ENCODE peak calls at places on chromosomes 5 and 9, in four cellular contexts. L is uterus, I is sigmoid colon, M is right lobe of liver. J is an unnamed sample.

GRCh38 chr9:114869845-114870244 is 60.5 kb downstream of the TNFSF8 start:
- DNase-seq in M (no peak), L (no peak), I (no peak), J (no peak)

GRCh38 chr5:177600458-177601018 is 606 bp downstream of the B4GALT7 start:
- DNase-seq in L (no peak), M (peak; percentile 37), I (no peak), J (no peak)

GRCh38 chr5:159051431-159052281 is 48.1 kb downstream of the EBF1 start:
- DNase-seq in I (peak; percentile 68), M (peak; percentile 52), L (peak; percentile 56), J (no peak)

GRCh38 chr5:124583469-124584350 is 162.7 kb downstream of the ZNF608 start:
- DNase-seq in M (no peak), L (no peak), I (no peak), J (no peak)

GRCh38 chr5:31706186-31706585 is 67.3 kb downstream of the PDZD2 start:
- DNase-seq in M (no peak), I (no peak), L (no peak), J (no peak)

GRCh38 chr9:95313010-95313498 is 4.5 kb downstream of the FANCC start:
- DNase-seq in M (peak; percentile 86), L (peak; percentile 18), I (peak; percentile 73), J (no peak)

GRCh38 chr9:21455320-21455719 is 15.1 kb downstream of the IFNA1 start:
- DNase-seq in M (no peak), I (no peak), L (no peak), J (no peak)

GRCh38 chr5:133201310-133201709 is 149.5 kb downstream of the HSPA4 start:
- DNase-seq in M (no peak), L (no peak), I (no peak), J (no peak)

GRCh38 chr5:108747111-108748009 is at the start of gene FER:
- DNase-seq in L (peak; percentile 56), M (no peak), I (no peak), J (no peak)

GRCh38 chr5:62653001-62653863 is 74.6 kb downstream of the LRRC70 start:
- DNase-seq in I (no peak), M (no peak), L (no peak), J (no peak)

GRCh38 chr5:32325616-32326015 is 12.9 kb upstream of the MTMR12 start:
- DNase-seq in L (no peak), I (no peak), M (no peak), J (no peak)

GRCh38 chr9:130072515-130073235 is 19.0 kb downstream of the GPR107 start:
- DNase-seq in L (no peak), I (no peak), M (no peak), J (no peak)

GRCh38 chr5:141969783-141970741 is 1.2 kb downstream of the RNF14 start:
- DNase-seq in L (no peak), M (no peak), I (no peak), J (no peak)

GRCh38 chr5:98483301-98483700 is 290.2 kb upstream of the RGMB start:
- DNase-seq in L (no peak), I (no peak), M (no peak), J (no peak)

GRCh38 chr5:61496406-61497307 is 164.6 kb downstream of the ZSWIM6 start:
- DNase-seq in L (no peak), M (no peak), I (no peak), J (no peak)

GRCh38 chr9:134835987-134836386 is 44.6 kb upstream of the FCN2 start:
- DNase-seq in L (no peak), I (no peak), M (no peak), J (no peak)

GRCh38 chr9:112945620-112946208 is 55.0 kb upstream of the SLC46A2 start:
- DNase-seq in L (no peak), I (no peak), M (no peak), J (no peak)

GRCh38 chr5:124468671-124469411 is 277.6 kb downstream of the ZNF608 start:
- DNase-seq in M (no peak), L (no peak), I (no peak), J (no peak)

GRCh38 chr5:36200513-36200912 is 41.2 kb downstream of the NADK2 start:
- DNase-seq in L (no peak), I (no peak), M (no peak), J (no peak)

GRCh38 chr5:147712024-147712423 is 70.5 kb downstream of the JAKMIP2 start:
- DNase-seq in M (no peak), I (no peak), L (no peak), J (no peak)

GRCh38 chr9:126307306-126308061 is 19.1 kb upstream of the MVB12B start:
- DNase-seq in L (no peak), I (no peak), M (no peak), J (no peak)

GRCh38 chr9:134778841-134779411 is 101.7 kb upstream of the FCN2 start:
- DNase-seq in I (peak; percentile 89), L (peak; percentile 65), M (peak; percentile 65), J (no peak)

GRCh38 chr5:129963359-129963758 is 59.1 kb downstream of the CHSY3 start:
- DNase-seq in M (no peak), I (no peak), L (no peak), J (no peak)

GRCh38 chr9:111099199-111100005 is 61.1 kb upstream of the LPAR1 start:
- DNase-seq in L (no peak), I (no peak), M (no peak), J (no peak)

GRCh38 chr5:181167814-181168488 is 20.6 kb downstream of the OR2V2 start:
- DNase-seq in L (no peak), M (no peak), I (no peak), J (no peak)

GRCh38 chr5:68216737-68217231 is 1.2 kb downstream of the PIK3R1 start:
- DNase-seq in L (no peak), M (no peak), I (no peak), J (no peak)

GRCh38 chr5:159149085-159149484 is 49.4 kb upstream of the EBF1 start:
- DNase-seq in M (no peak), I (no peak), L (no peak), J (no peak)

DNA sequence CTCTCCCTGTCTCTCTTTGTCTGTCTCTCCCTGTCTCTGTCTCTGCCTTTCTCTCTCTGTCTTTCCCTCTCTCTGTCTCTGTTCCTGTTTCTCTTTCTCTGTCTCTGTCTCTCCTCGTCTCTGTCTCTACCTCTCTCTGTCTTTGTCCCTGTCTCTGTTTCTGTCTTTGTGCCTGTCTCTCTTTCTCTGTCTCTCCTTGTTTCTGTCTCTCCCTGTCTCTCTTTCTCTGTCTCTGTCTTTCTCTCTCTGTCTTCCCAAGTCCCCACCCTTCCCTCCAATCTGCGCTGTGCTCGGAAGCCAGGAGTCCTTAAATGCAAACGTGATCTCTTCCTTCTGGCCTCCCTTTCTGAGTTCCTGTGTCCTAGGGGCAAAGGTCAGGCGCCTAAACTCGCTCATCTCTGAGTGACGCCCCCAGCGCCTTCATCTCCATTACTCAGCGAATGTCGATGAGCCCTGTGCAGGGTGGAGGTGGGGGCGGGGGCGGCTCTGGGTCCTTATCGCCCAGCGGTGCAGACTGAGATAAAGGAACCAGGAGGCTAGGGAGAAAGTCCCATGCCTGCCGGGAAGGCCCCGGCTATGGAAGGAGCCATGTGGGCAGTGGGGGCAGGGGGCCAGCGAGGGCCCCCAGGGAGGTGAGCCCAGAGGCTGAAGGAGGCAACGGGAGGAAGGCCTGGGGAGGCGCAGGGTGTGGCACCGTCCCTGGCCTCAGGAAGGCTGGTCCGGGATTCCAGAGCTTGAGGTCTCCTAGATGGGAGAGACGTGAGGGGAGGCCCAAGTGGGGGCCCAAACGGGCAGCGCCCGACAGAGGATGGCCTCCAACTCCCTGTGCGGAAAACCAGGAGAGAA is 1.5 kb upstream of the SLC6A19 start:
- DNase-seq in M (no peak), I (no peak), L (no peak), J (no peak)
- H3K4me1 ChIP-seq in M (no peaks in the 10 kb centered on the region), I (no peaks in the 10 kb centered on the region), L (no peaks in the 10 kb centered on the region), J (no peaks in the 10 kb centered on the region)

GRCh38 chr9:123642291-123643278 is 286.6 kb downstream of the CRB2 start:
- DNase-seq in L (peak; percentile 19), I (peak; percentile 72), M (no peak), J (no peak)

GRCh38 chr9:123640792-123641222 is 284.8 kb downstream of the CRB2 start:
- DNase-seq in M (no peak), I (no peak), L (no peak), J (no peak)

GRCh38 chr9:123639743-123640142 is 283.7 kb downstream of the CRB2 start:
- DNase-seq in I (no peak), M (no peak), L (no peak), J (no peak)

GRCh38 chr9:123637596-123637939 is 281.6 kb downstream of the CRB2 start:
- DNase-seq in I (no peak), L (no peak), M (no peak), J (no peak)

DNA sequence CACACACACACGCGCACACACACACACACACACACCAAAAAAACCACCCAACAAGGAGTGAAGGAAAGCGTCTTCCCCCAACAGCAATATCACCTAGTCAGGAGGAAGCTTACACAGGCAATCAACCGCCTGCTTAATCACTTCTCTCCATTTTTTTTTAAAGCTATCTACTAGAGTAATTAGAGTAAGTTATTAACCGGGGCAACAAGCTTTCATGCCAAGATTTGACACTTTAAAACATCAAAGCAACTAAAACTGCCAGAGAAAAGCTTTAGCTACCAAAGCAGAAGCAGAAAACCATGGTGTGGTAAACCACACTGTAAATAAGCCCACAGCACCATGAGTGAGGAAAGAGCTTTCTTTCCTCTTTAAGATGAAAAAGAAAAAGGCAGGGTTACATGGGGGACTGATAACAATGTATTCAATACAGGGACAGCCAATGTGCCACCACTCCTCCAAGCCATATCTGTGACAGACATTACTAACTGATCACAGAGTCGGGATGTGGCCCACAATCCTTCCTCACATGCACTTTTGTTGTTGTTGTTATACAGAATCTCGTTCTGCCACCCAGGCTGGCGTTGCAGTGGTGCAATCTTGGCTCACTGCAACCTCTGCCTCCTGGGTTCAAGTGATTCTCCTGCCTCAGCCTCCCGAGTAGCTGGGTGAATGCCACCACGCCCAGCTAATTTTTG is 282.1 kb downstream of the CRB2 start:
- DNase-seq in M (no peak), L (no peak), I (no peak), J (no peak)
- H3K4me3 ChIP-seq in M (no peak overlapping the region), L (no peak overlapping the region), I (peak overlapping the region; percentile 24), J (peak overlapping the region; percentile 10)

GRCh38 chr9:136255166-136255538 is 9.5 kb upstream of the QSOX2 start:
- DNase-seq in M (no peak), L (no peak), I (no peak), J (no peak)

GRCh38 chr9:136254381-136255165 is 9.0 kb upstream of the QSOX2 start:
- DNase-seq in M (peak; percentile 65), L (no peak), I (no peak), J (no peak)

GRCh38 chr9:136258299-136258625 is 12.7 kb upstream of the QSOX2 start:
- DNase-seq in I (no peak), L (no peak), M (no peak), J (no peak)

GRCh38 chr9:136257381-136258298 is 12.0 kb upstream of the QSOX2 start:
- DNase-seq in M (no peak), L (no peak), I (no peak), J (no peak)

GRCh38 chr9:136255896-136256890 is 10.6 kb upstream of the QSOX2 start:
- DNase-seq in L (no peak), M (no peak), I (no peak), J (no peak)
- TF ChIP-seq CTCF in L (no peak), M (no peak), I (no peak), J (no peak)

DNA sequence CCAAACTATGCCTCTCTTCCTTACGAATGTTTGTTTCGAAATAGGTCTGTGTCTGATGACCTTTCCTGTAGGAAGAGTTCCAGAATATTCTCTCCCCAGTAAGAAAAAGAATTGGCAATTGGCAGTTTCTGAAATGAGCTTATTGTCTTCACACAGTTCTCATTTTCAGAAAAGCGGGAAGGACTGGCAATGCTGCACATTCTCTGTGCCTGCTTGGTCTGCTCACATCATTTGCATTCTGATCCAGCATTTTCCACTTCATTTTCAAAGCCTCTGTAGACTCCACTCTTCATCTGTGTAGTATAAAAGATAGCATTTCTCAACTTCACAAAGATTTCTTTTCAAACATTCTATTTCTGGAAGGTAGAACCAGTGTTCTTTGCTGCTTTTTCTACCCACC is 120.6 kb upstream of the CCDC112 start:
- DNase-seq in L (no peak), M (no peak), I (no peak), J (no peak)
- H3K4me1 ChIP-seq in L (no peaks in the 10 kb centered on the region), M (no peaks in the 10 kb centered on the region), I (peaks cover 9% of the 10 kb centered on the region), J (no peaks in the 10 kb centered on the region)

J was measured in thoracic aorta.